ENCODE peak calls at places on chromosome 9, in four cellular contexts. Z, M, F and G are unnamed samples.

GRCh38 chr9:130985029-130985428 is 23.9 kb upstream of the LAMC3 start:
- DNase-seq in F (no peak), Z (no peak), M (no peak), G (no peak)

GRCh38 chr9:116421006-116421538 is 266.0 kb upstream of the TRIM32 start:
- DNase-seq in F (peak), M (no peak), Z (no peak), G (no peak)

GRCh38 chr9:117073539-117074336 is 341.1 kb downstream of the ASTN2 start:
- DNase-seq in Z (no peak), M (peak), F (peak), G (peak)

GRCh38 chr9:11469745-11470144 is 856.9 kb upstream of the PTPRD start:
- DNase-seq in M (no peak), F (no peak), Z (no peak), G (no peak)

GRCh38 chr9:114280636-114281315 is 42.1 kb upstream of the ORM1 start:
- DNase-seq in Z (no peak), M (no peak), F (no peak), G (no peak)

GRCh38 chr9:124697326-124698200 is 73.5 kb downstream of the NR6A1 start:
- DNase-seq in F (no peak), Z (no peak), M (peak), G (no peak)

GRCh38 chr9:117747571-117747970 is 43.4 kb downstream of the TLR4 start:
- DNase-seq in Z (no peak), F (no peak), M (no peak), G (no peak)

GRCh38 chr9:76576344-76576743 is 117.4 kb downstream of the GCNT1 start:
- DNase-seq in Z (peak), M (no peak), F (no peak), G (no peak)

GRCh38 chr9:35756743-35757526 is 2.9 kb upstream of the MSMP start:
- DNase-seq in M (peak), Z (no peak), F (peak), G (peak)

GRCh38 chr9:36191290-36191645 is 547 bp downstream of the CLTA start:
- DNase-seq in Z (no peak), F (peak), M (no peak), G (no peak)

GRCh38 chr9:108534741-108535140 is 321.0 kb downstream of the ACTL7B start:
- DNase-seq in M (no peak), Z (no peak), F (no peak), G (no peak)

GRCh38 chr9:112494153-112494552 is 7.5 kb downstream of the KIAA1958 start:
- DNase-seq in M (no peak), Z (no peak), F (no peak), G (no peak)

GRCh38 chr9:71353723-71354122 is 232.3 kb upstream of the TRPM3 start:
- DNase-seq in F (no peak), M (no peak), Z (no peak), G (no peak)

GRCh38 chr9:86965627-86966395 is 18.5 kb upstream of the GAS1 start:
- DNase-seq in F (no peak), M (no peak), Z (no peak), G (no peak)

GRCh38 chr9:137665697-137666504 is 47.1 kb downstream of the EHMT1 start:
- DNase-seq in M (no peak), Z (no peak), F (no peak), G (no peak)

DNA sequence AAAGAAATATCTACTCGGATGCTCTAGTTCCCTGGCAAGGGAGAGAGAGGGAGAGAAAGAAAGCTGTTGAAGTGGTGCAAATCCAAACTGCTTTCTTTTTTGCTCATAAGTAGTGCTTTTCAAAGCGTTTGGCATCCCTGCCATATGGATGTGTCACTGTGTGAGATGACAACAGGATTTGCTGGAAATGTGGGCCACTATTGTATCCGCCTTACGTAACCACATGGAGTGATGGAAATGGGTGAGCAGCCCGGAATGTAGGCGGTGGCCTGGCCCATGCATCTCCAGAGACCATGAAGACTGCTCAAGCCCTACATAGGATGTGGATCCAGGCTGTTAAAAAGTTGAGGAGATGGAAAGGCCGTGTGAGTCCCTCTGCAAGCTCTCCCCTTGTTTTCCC is 30.8 kb downstream of the TJP2 start:
- DNase-seq in Z (no peak), M (no peak), F (no peak), G (peak)
- TF ChIP-seq NFIC in Z (no peak), M (no peak), F (no peak), G (no peak)

DNA sequence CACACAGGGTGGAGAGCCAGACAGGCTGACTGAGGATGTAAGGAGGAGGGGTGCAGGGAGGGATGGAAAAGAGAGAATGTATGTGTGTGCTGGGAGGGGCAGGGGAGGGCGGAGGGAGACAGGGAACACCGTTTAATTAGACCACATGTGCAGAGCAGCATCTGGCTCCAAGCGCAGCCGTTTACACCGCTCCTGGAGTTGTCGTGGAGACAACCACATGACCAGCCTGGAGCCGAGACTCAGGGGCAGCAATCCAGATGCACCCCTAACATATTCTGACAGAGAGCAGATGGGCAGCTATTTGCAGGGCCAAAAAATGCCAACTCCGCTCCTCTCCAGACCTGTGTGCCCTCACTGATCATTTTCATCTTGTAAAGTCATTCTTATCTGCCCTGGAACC is 117.2 kb downstream of the CRB2 start:
- DNase-seq in M (peak), F (no peak), Z (no peak), G (no peak)
- TF ChIP-seq NFIC in M (no peak), F (no peak), Z (no peak), G (no peak)

DNA sequence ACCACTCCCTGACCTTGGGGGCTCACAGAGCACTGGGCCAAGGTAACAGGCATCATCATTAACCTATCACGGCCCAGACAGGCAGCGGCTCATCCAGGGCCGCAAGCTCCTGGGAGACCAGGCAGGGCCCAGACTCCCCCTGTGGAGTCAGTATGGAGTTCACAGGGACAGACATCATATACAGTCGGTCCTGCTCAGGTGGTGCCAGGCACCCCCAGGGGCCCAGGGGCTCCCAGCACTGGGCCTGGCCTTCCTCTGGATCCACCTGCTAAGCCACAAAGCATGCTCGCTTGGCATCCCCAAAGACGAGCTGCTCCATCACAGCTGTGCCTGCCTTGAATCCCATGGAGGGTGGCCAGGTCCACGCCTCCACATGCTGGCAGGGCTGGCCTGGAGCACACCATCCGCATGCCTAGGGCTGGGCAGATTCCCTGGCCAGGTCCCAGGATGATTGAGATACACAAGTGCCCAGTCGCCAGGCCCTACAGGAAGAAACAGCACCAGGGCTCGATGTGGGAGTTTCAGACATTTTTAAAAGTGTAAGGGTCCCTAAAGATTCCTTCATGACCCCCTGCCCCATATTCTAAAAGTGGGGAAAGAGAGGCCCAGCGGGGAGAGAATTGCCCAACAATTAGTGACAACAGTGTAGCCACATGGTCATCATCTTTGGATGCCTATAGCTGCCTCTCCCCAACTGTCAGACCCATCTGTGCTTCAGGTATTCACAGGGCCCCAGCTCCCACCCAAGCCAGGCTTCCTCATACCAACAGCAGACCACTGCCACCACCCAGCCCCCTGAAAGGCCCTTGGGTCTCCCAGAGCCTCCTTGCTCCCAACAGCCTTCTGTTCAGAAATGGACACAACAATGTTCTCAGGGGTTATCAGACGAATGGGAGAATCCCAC is 4.4 kb downstream of the BICD2 start:
- DNase-seq in Z (no peak), M (no peak), F (no peak), G (no peak)
- TF ChIP-seq NFIC in Z (no peak), M (no peak), F (no peak), G (no peak)

GRCh38 chr9:132125944-132126720 is 35.7 kb upstream of the NTNG2 start:
- DNase-seq in Z (no peak), M (no peak), F (no peak), G (no peak)
- TF ChIP-seq NFIC in Z (no peak), M (no peak), F (no peak), G (no peak)

DNA sequence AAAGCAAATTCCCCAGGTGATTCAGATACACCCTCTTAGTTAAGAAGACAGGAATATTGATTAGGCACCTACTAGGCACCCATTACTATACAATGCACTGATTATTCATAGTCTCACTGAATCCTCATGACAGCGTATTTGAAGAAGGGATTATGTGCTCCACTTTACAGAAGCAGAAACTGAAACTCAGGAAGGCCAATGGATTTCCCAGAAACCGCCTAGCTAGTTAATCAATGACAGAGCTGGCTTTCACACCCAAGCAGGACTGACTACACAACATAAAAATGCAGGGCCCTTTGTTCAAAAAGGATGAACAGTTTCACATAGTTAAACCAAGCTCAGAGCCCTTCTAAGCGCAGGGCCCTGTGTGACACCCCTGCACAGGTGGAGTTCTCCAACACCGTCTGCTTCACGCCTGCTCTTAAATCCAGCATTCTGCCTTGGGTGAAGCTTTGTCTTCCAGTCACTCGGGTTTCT is 117.3 kb downstream of the TTLL11 start:
- DNase-seq in Z (no peak), F (no peak), M (no peak), G (peak)
- TF ChIP-seq NFIC in Z (no peak), F (no peak), M (no peak), G (peak)

GRCh38 chr9:135040892-135041291 is 46.6 kb upstream of the OLFM1 start:
- DNase-seq in F (no peak), Z (no peak), M (no peak), G (no peak)
- TF ChIP-seq NFIC in F (no peak), Z (no peak), M (no peak), G (no peak)

GRCh38 chr9:133065070-133065388 is 3.2 kb downstream of the CEL start:
- DNase-seq in M (no peak), Z (no peak), F (no peak), G (no peak)

GRCh38 chr9:133064241-133065069 is 2.7 kb downstream of the CEL start:
- DNase-seq in F (no peak), Z (no peak), M (no peak), G (no peak)

GRCh38 chr9:133066181-133066983 is 4.6 kb downstream of the CEL start:
- DNase-seq in F (no peak), M (peak), Z (no peak), G (no peak)

GRCh38 chr9:133063159-133063499 is 1.3 kb downstream of the CEL start:
- DNase-seq in F (no peak), Z (no peak), M (no peak), G (no peak)

DNA sequence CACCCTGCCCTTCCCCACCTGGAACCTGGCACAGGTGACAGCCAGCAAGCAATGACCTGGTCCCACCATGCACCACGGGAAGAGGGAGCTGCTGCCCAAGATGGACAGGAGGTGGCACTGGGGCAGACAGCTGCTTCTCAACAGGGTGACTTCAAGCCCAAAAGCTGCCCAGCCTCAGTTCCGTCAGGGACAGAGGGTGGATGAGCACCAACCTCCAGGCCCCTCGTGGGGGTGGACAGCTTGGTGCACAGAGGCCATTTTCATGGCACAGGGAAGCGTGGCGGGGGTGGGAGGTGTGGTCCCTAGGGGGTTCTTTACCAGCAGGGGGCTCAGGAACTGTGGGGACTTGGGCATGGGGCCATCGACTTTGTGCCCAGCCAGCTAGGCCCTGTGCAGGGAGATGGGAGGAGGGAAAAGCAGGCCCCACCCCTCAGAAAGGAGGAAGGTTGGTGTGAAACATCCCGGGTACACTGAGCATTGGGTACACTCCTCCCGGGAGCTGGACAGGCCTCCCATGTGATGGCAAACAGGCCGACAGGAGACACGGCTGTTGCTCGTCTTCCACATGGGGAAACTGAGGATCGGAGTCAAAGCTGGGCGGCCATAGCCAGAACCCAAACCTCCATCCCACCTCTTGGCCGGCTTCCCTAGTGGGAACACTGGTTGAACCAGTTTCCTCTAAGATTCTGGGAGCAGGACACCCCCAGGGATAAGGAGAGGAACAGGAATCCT is 1.9 kb downstream of the CEL start:
- DNase-seq in Z (no peak), M (peak), F (no peak), G (no peak)
- TF ChIP-seq NFIC in Z (no peak), M (no peak), F (no peak), G (no peak)

GRCh38 chr9:79264511-79265448 is 307.0 kb upstream of the TLE4 start:
- DNase-seq in Z (no peak), M (no peak), F (no peak), G (no peak)
- TF ChIP-seq NFIC in Z (no peak), M (no peak), F (no peak), G (no peak)